ENCODE peak calls at places on chromosomes 12 and 14, in four cellular contexts. C is HepG2, L is K562, M is GM12878. P is an unnamed sample.

GRCh38 chr14:61577506-61577931 is 117.8 kb upstream of the HIF1A start:
- DNase-seq in C (no peak), L (no peak), M (no peak), P (no peak)

GRCh38 chr12:109539508-109539907 is 33.8 kb downstream of the MMAB start:
- DNase-seq in C (no peak), L (no peak), M (no peak), P (no peak)

GRCh38 chr12:132608231-132609171 is 1.9 kb downstream of the LRCOL1 start:
- DNase-seq in C (peak), L (no peak), M (no peak), P (no peak)

GRCh38 chr12:104360157-104360556 is 56.6 kb downstream of the EID3 start:
- DNase-seq in C (no peak), L (no peak), M (no peak), P (no peak)

GRCh38 chr14:44846232-44846824 is 115.4 kb downstream of the KLHL28 start:
- DNase-seq in C (peak), L (peak), M (peak), P (peak)

GRCh38 chr14:94020267-94020666 is 5.9 kb upstream of the OTUB2 start:
- DNase-seq in C (no peak), L (no peak), M (no peak), P (no peak)

GRCh38 chr14:33933386-33933934 is 17.4 kb downstream of the EGLN3 start:
- DNase-seq in C (no peak), L (no peak), M (no peak), P (no peak)

GRCh38 chr14:22847661-22848341 is 11.4 kb downstream of the MMP14 start:
- DNase-seq in C (no peak), L (no peak), M (no peak), P (no peak)

GRCh38 chr14:24117179-24117578 is 2.4 kb upstream of the NRL start:
- DNase-seq in C (no peak), L (no peak), M (no peak), P (no peak)

GRCh38 chr14:105072381-105072861 is 7.2 kb upstream of the GPR132 start:
- DNase-seq in C (no peak), L (no peak), M (no peak), P (no peak)

GRCh38 chr12:48750769-48751356 is 34.4 kb upstream of the CCNT1 start:
- DNase-seq in C (no peak), L (no peak), M (no peak), P (no peak)

GRCh38 chr12:97637770-97638169 is 175.2 kb downstream of the RMST start:
- DNase-seq in C (no peak), L (no peak), M (no peak), P (no peak)

GRCh38 chr14:85090681-85091080 is 439.3 kb upstream of the FLRT2 start:
- DNase-seq in C (no peak), L (no peak), M (no peak), P (no peak)

GRCh38 chr14:100769035-100769939 is 42.6 kb downstream of the DLK1 start:
- DNase-seq in C (no peak), L (no peak), M (no peak), P (no peak)

GRCh38 chr14:22276913-22277816 is 311.9 kb downstream of the DAD1 start:
- DNase-seq in C (peak), L (peak), M (no peak), P (no peak)

GRCh38 chr12:26277511-26278246 is 82.3 kb downstream of the SSPN start:
- DNase-seq in C (no peak), L (no peak), M (no peak), P (no peak)

GRCh38 chr14:60905930-60906329 is 74.9 kb downstream of the TRMT5 start:
- DNase-seq in C (no peak), L (no peak), M (no peak), P (no peak)

GRCh38 chr14:75249251-75249957 is 29.2 kb upstream of the FOS start:
- DNase-seq in C (no peak), L (peak), M (peak), P (no peak)

GRCh38 chr12:76422878-76423438 is 74.7 kb upstream of the BBS10 start:
- DNase-seq in C (no peak), L (no peak), M (no peak), P (no peak)

GRCh38 chr14:88866305-88866704 is 41.9 kb downstream of the TTC8 start:
- DNase-seq in C (no peak), L (no peak), M (no peak), P (no peak)

GRCh38 chr12:109981311-109981710 is 14.9 kb downstream of the GIT2 start:
- DNase-seq in C (no peak), L (no peak), M (no peak), P (no peak)

GRCh38 chr12:104721944-104722343 is 236.1 kb downstream of the SLC41A2 start:
- DNase-seq in C (no peak), L (no peak), M (no peak), P (no peak)

GRCh38 chr12:5200276-5201087 is 156.8 kb downstream of the KCNA5 start:
- DNase-seq in C (peak), L (peak), M (no peak), P (peak)

GRCh38 chr14:79274641-79275366 is 936.5 kb downstream of the DIO2 start:
- DNase-seq in C (no peak), L (no peak), M (no peak), P (no peak)
- TF ChIP-seq JUNB in C (no peak), L (no peak), M (no peak), P (no peak)

GRCh38 chr12:119179335-119180021 is 747 bp downstream of the HSPB8 start:
- DNase-seq in C (peak), L (no peak), M (no peak), P (peak)
- TF ChIP-seq USF2 in C (no peak), L (no peak), M (no peak), P (no peak)

GRCh38 chr14:72523397-72524157 is 370.3 kb downstream of the DPF3 start:
- DNase-seq in C (no peak), L (no peak), M (no peak), P (no peak)
- TF ChIP-seq JUNB in C (no peak), L (no peak), M (no peak), P (no peak)

DNA sequence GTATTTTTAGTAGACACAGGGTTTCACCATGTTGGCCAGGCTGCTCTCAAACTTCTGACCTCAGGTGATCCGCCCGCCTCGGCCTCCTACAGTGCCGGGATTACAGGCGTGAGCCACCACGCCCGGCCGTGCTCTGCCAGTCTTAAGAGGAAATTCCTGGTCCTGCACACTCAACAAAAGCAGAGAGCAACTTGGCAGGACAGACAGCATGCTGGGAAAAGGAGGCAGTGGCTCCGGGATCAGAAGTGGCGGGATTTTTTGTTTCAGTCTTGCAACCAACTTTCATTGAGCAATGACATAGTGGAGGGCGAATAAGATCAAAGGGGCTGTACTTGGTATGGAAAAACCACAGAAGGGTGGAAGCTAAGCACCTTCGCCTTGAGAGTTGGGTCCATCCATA is 2.1 kb downstream of the CKAP4 start:
- DNase-seq in C (no peak), L (no peak), M (no peak), P (peak)
- TF ChIP-seq USF2 in C (no peak), L (no peak), M (no peak), P (no peak)

DNA sequence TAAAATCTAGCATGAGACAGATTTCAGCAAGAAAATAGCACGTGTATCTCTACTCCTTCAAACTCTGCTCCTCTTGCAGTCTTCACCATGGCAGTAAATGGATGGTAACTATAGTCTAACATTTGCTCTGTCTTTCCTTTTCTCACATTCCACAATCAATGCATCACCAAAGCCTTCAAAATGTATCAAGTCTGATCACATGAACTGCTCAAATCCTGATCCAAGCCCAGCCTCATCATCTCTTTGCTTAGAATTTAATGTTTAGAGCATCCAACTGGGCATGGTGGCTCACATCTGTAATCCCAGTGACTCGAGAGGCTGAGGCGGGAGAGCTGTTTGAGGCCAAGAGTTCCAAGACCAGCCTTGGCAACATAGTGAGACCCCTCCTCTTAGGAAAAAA is 45.9 kb downstream of the CDK17 start:
- DNase-seq in C (no peak), L (no peak), M (no peak), P (no peak)
- TF ChIP-seq JUNB in C (no peak), L (no peak), M (no peak), P (no peak)

DNA sequence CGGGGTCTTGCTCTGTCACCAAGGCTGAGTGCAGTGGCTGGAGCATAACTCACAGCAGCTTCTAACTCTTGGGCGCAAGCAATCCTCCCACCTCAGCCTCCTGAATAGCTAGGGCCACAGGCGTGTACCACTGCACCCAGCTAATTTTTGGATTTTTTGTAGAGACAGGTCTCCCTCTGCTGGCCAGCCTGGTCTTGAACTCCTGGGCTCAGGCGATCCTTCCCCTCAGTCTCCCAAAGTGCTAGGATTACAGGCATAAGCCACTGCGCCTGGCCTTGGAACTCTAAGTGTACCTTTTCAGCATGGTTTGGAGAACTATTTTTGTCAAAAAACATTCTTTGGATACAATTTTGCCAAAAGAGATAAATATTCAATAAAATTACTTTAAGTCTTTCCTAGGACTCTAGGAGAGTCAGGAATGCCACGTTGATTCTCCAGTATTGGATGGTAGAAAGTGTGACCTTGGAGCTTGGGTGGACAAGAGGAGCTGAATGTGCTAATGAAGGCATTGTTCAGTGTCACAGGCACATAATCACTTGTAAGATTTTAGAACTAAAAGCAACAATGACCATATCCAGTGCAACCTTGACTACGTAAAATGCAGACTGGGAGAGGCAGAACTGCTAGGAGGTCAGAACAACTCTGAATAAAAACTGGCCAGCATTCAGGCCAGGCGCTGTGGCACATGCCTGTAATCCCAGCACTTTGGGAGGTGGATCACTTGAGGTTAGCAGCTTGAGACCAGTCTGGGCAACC is 2.8 kb downstream of the SRSF9 start:
- DNase-seq in C (peak), L (peak), M (no peak), P (peak)
- TF ChIP-seq USF2 in C (no peak), L (no peak), M (no peak), P (no peak)